ENCODE peak calls at places on chromosomes 6 and 20, in eight cellular contexts. H is breast epithelium; I is uterus; C is lung; X is CD8-positive, alpha-beta T cell; F is cardiac muscle cell; L is tibial artery; M is astrocyte. Z is an unnamed sample. For H3K9me3 and H3K4me1, the result is how much of the 10 kb centered on the place peaks cover.

GRCh38 chr6:157047951-157048350 is 270.8 kb downstream of the ARID1B start:
- DNase-seq in C (no peak), I (no peak), L (no peak), X (no peak), F (peak), H (no peak), M (no peak), Z (no peak)

GRCh38 chr20:3798405-3798768 is 2.3 kb downstream of the CDC25B start:
- DNase-seq in X (no peak), H (no peak), F (no peak), M (no peak), L (no peak), C (no peak), I (no peak), Z (no peak)

GRCh38 chr6:111752476-111752875 is 120.8 kb downstream of the FYN start:
- DNase-seq in L (no peak), H (no peak), X (no peak), C (no peak), I (no peak), F (no peak), M (no peak), Z (no peak)

GRCh38 chr20:9884061-9884460 is 45.2 kb upstream of the PAK5 start:
- DNase-seq in M (no peak), C (no peak), H (no peak), F (no peak), I (no peak), L (no peak), X (no peak), Z (no peak)

GRCh38 chr6:154164397-154164796 is 125.4 kb downstream of the OPRM1 start:
- DNase-seq in X (no peak), C (peak), I (peak), M (peak), L (peak), F (peak), H (peak), Z (no peak)

GRCh38 chr20:56440346-56441007 is 27.9 kb upstream of the RTF2 start:
- DNase-seq in I (no peak), X (peak), F (no peak), C (no peak), H (no peak), M (peak), L (peak), Z (no peak)

GRCh38 chr20:20173269-20173668 is 120.9 kb downstream of the CFAP61 start:
- DNase-seq in L (no peak), I (no peak), C (no peak), M (no peak), X (no peak), F (no peak), H (no peak), Z (no peak)

GRCh38 chr20:22686097-22686496 is 101.7 kb upstream of the FOXA2 start:
- DNase-seq in C (peak), L (peak), I (no peak), F (peak), M (peak), H (no peak), X (no peak), Z (no peak)

GRCh38 chr20:17654649-17655285 is 27.3 kb downstream of the RRBP1 start:
- DNase-seq in L (peak), X (no peak), I (peak), M (no peak), C (no peak), H (no peak), F (peak), Z (no peak)

GRCh38 chr6:72953901-72954494 is 271.3 kb downstream of the KHDC1L start:
- DNase-seq in L (no peak), M (peak), X (no peak), H (no peak), F (peak), I (no peak), C (no peak), Z (no peak)

GRCh38 chr20:5073154-5074049 is 46.4 kb downstream of the PCNA start:
- DNase-seq in I (peak), M (peak), L (peak), X (no peak), C (peak), F (peak), H (peak), Z (no peak)

GRCh38 chr6:69487688-69488087 is 309.1 kb downstream of the LMBRD1 start:
- DNase-seq in X (no peak), L (no peak), I (no peak), H (no peak), C (no peak), F (no peak), M (no peak), Z (no peak)

GRCh38 chr20:25129908-25130307 is 48.0 kb upstream of the VSX1 start:
- DNase-seq in L (no peak), M (no peak), X (no peak), H (no peak), I (no peak), F (no peak), C (no peak), Z (no peak)

GRCh38 chr6:79868098-79868722 is 79.1 kb downstream of the ELOVL4 start:
- DNase-seq in M (peak), X (no peak), I (no peak), F (peak), H (no peak), C (no peak), L (no peak), Z (no peak)

GRCh38 chr20:39876974-39877615 is 811.9 kb downstream of the MAFB start:
- DNase-seq in I (no peak), L (no peak), C (no peak), H (no peak), M (peak), X (no peak), F (no peak), Z (no peak)

GRCh38 chr6:50143011-50143719 is 93.4 kb upstream of the DEFB112 start:
- DNase-seq in F (no peak), X (no peak), I (no peak), L (no peak), M (no peak), H (no peak), C (no peak), Z (no peak)

GRCh38 chr20:40160151-40160550 is 528.9 kb downstream of the MAFB start:
- DNase-seq in M (no peak), H (peak), L (peak), X (no peak), F (peak), C (peak), I (peak), Z (no peak)

GRCh38 chr6:127366281-127367022 is 23.0 kb upstream of the ECHDC1 start:
- DNase-seq in F (peak), I (no peak), M (peak), C (peak), X (no peak), H (no peak), L (peak), Z (no peak)

GRCh38 chr6:111865049-111865585 is 8.1 kb downstream of the FYN start:
- DNase-seq in I (no peak), M (no peak), F (no peak), C (no peak), H (no peak), L (no peak), X (no peak), Z (no peak)

GRCh38 chr6:125528614-125529013 is 220.8 kb upstream of the HEY2 start:
- DNase-seq in H (no peak), I (no peak), X (no peak), M (no peak), F (no peak), C (no peak), L (no peak), Z (no peak)

GRCh38 chr6:112156694-112157093 is 69.3 kb downstream of the FAM229B start:
- DNase-seq in C (no peak), L (no peak), I (no peak), M (no peak), X (no peak), F (no peak), H (no peak), Z (no peak)

GRCh38 chr6:141963543-141964295 is 169.0 kb upstream of the GJE1 start:
- DNase-seq in L (no peak), M (no peak), X (no peak), I (no peak), C (no peak), H (no peak), F (peak), Z (no peak)

GRCh38 chr20:3687655-3688054 is 5.8 kb upstream of the ADAM33 start:
- DNase-seq in M (peak), F (peak), C (no peak), I (peak), L (no peak), H (no peak), X (no peak), Z (no peak)

GRCh38 chr6:111993342-111993741 is 60.6 kb upstream of the CCN6 start:
- DNase-seq in L (no peak), I (no peak), X (no peak), C (no peak), M (no peak), F (no peak), H (no peak), Z (no peak)

GRCh38 chr6:125519367-125519766 is 217.6 kb upstream of the HDDC2 start:
- DNase-seq in H (no peak), M (peak), C (no peak), X (no peak), L (no peak), F (no peak), I (no peak), Z (no peak)

GRCh38 chr6:134741193-134741521 is 208.7 kb downstream of the ALDH8A1 start:
- DNase-seq in H (no peak), I (no peak), M (no peak), L (no peak), C (no peak), X (no peak), F (no peak), Z (no peak)

GRCh38 chr20:46543033-46543432 is 7.4 kb downstream of the OCSTAMP start:
- DNase-seq in L (no peak), H (no peak), M (no peak), F (no peak), C (no peak), I (no peak), X (no peak), Z (no peak)

GRCh38 chr20:46128310-46129151 is 10.4 kb downstream of the CD40 start:
- DNase-seq in F (peak), M (no peak), H (no peak), C (no peak), X (no peak), L (no peak), I (no peak), Z (no peak)

GRCh38 chr6:169981051-169981450 is 229.6 kb downstream of the ERMARD start:
- DNase-seq in X (no peak), C (no peak), L (no peak), H (no peak), F (no peak), M (no peak), I (no peak), Z (no peak)

GRCh38 chr6:3090013-3090412 is 21.7 kb downstream of the RIPK1 start:
- DNase-seq in I (no peak), H (no peak), L (no peak), X (no peak), F (no peak), C (no peak), M (no peak), Z (no peak)
- H3K9me3 ChIP-seq in I (under half), H (under half), L (under half), X (under half), F (under half), C (under half), M (under half), Z (under half)

GRCh38 chr20:48544402-48545333 is 283.1 kb downstream of the PREX1 start:
- DNase-seq in H (no peak), C (no peak), M (no peak), I (no peak), F (no peak), L (no peak), X (no peak), Z (no peak)
- TF ChIP-seq CTCF in H (no peak), C (no peak), M (no peak), I (no peak), F (no peak), L (no peak), X (no peak), Z (no peak)

DNA sequence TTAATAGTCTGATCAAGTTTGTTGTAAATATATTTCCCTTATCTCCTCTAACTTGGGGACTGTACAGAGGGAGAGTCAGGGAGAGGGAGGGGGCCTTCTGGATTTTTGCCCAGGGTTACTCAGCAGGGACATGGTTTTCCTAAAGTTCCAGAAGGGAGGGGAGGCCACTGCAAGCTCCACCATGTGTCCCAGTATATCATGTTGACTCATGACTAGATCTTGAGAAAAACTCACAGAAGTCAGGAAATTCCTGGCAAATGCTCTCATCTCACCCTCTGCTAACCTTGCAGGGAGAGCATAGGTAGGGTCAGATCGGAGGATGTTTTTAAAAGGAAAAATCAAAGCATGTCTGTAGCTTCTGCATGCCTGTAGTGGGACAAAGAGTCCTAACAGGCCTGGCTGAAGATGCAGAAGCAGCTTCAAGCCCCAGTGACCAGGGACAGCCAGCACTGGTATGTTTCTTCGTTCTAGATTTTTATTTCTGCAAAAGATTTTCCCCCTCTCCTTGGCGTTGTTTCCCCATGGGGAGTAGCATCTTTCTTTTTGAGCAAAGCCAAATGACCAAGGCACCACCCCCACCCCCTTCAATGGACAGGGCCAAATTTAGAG is 272.9 kb upstream of the SUPT3H start:
- DNase-seq in M (peak), L (no peak), H (no peak), F (peak), X (no peak), I (no peak), C (no peak), Z (no peak)
- H3K4me1 ChIP-seq in M (under half), L (under half), H (under half), F (under half), X (under half), I (under half), C (under half), Z (under half)

GRCh38 chr6:67541591-67541990 is 1093.5 kb upstream of the ADGRB3 start:
- DNase-seq in F (no peak), X (no peak), I (no peak), M (peak), C (no peak), H (no peak), L (no peak), Z (no peak)

GRCh38 chr6:67544851-67545452 is 1090.1 kb upstream of the ADGRB3 start:
- DNase-seq in M (no peak), F (no peak), X (no peak), L (no peak), H (no peak), C (no peak), I (no peak), Z (no peak)
- H3K9me3 ChIP-seq in M (under half), F (under half), X (under half), L (under half), H (under half), C (under half), I (under half), Z (under half)

DNA sequence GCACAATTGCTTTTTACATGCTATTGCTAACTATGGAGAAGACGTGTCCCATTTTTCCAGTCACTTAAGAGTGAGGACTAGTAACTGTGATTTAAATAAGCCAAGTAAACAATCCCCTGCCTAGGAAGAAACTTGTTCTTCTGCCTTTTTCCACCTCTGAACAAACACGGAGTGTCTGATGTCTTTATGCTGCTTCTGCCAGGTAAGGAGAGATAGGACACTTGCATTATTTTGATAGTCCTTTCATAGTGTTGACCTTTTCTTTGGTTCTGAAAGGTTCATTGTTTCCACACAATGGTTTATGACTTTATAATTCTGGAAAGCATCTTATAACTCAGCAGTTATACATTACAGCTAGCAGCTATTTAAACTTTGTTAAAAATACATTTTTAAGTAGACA is 8.4 kb downstream of the LRP11 start:
- DNase-seq in H (no peak), C (no peak), L (no peak), F (no peak), I (no peak), X (no peak), M (no peak), Z (no peak)
- TF ChIP-seq CTCF in H (no peak), C (no peak), L (no peak), F (no peak), I (no peak), X (no peak), M (no peak), Z (no peak)

GRCh38 chr20:48817367-48818030 is 10.3 kb downstream of the PREX1 start:
- DNase-seq in L (no peak), H (no peak), X (no peak), C (no peak), F (no peak), I (no peak), M (no peak), Z (no peak)

GRCh38 chr20:48814633-48815032 is 13.2 kb downstream of the PREX1 start:
- DNase-seq in X (no peak), F (no peak), C (no peak), M (no peak), L (no peak), I (no peak), H (no peak), Z (no peak)

GRCh38 chr20:48815537-48815936 is 12.3 kb downstream of the PREX1 start:
- DNase-seq in L (no peak), I (no peak), X (no peak), F (no peak), C (no peak), H (no peak), M (no peak), Z (no peak)

GRCh38 chr20:48818031-48818370 is 9.8 kb downstream of the PREX1 start:
- DNase-seq in I (no peak), L (no peak), X (no peak), C (no peak), F (no peak), M (no peak), H (no peak), Z (no peak)

DNA sequence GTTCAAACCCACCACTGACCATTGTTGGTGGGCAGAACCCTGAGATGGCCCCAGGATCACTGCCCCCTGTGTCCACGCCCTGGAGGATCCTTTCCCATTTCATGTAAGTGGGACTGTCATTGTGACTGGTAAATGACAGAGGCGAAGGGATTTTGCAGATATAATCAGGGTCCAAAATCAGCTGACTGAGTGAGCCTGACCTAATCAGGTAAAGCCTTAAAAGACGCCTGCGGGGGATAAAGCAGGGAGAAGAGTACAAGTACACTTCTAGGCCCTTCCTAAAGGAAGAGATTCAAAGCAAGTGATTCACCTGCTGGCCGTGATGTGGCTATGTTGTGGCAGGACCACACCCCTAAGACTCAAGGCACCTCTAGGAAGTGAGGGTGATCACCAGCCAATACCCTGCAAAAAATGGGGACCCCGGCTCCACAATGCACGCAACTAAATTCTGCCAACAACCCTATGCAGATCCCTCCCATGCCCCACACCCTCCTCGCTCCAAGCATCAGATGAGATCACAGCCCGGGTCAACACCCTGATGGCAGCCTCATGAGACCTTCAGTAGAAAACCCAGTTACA is 11.4 kb downstream of the PREX1 start:
- DNase-seq in L (no peak), H (no peak), X (no peak), I (no peak), C (no peak), M (no peak), F (no peak), Z (no peak)
- H3K4me1 ChIP-seq in L (under half), H (under half), X (half or more), I (under half), C (under half), M (under half), F (under half), Z (under half)

GRCh38 chr20:31257364-31257763 is at the start of gene DEFB115:
- DNase-seq in I (no peak), C (no peak), M (no peak), L (no peak), H (no peak), X (no peak), F (no peak), Z (no peak)
- H3K9me3 ChIP-seq in I (under half), C (under half), M (under half), L (under half), H (under half), X (under half), F (under half), Z (under half)

DNA sequence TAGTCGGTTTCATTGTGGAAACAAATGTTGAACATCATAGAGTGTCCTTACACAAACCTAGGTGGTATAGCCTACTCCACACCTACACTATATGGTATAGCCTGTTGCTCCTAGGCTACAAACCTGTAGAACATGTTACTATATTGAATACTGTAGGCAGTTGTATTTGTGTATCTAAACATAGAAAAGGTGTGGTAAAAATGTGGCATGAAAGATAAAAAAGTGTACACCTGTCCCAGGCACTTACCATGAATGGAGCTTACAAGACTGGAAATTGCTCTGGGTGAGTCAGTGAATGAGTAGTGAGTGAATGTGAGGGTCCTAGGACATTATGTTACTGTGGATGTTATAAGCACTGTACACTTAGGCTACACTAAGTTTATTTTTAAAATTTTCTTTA is 103.0 kb downstream of the ZFAND3 start:
- DNase-seq in L (no peak), X (no peak), M (no peak), F (no peak), C (no peak), I (no peak), H (no peak), Z (no peak)
- TF ChIP-seq CTCF in L (no peak), X (no peak), M (no peak), F (no peak), C (no peak), I (no peak), H (no peak), Z (no peak)

GRCh38 chr20:50312682-50313187 is 122.1 kb downstream of the CEBPB start:
- DNase-seq in I (peak), L (peak), C (peak), F (peak), M (peak), H (peak), X (no peak), Z (no peak)
- H3K4me1 ChIP-seq in I (under half), L (half or more), C (under half), F (under half), M (under half), H (under half), X (under half), Z (under half)